ENCODE peak calls at places on chromosomes 2 and 18, in four cellular contexts. W is WTC11, B is SK-N-SH, K is H1. V is an unnamed sample.

GRCh38 chr2:162732946-162733698 is 105.4 kb downstream of the KCNH7 start:
- DNase-seq in W (no peak), K (no peak), B (no peak), V (no peak)

GRCh38 chr2:220660277-220661155 is 911.6 kb downstream of the EPHA4 start:
- DNase-seq in K (no peak), B (no peak), W (no peak), V (no peak)

GRCh38 chr2:67476808-67477790 is 80.0 kb downstream of the ETAA1 start:
- DNase-seq in B (peak), W (no peak), K (no peak), V (peak)

GRCh38 chr2:171394164-171394725 is 39.5 kb downstream of the METTL8 start:
- DNase-seq in W (no peak), B (no peak), K (no peak), V (no peak)

GRCh38 chr2:217412721-217413120 is 552.9 kb upstream of the TNP1 start:
- DNase-seq in K (no peak), W (no peak), B (no peak), V (no peak)

GRCh38 chr18:58373486-58373885 is 255.4 kb downstream of the ALPK2 start:
- DNase-seq in B (no peak), K (no peak), W (no peak), V (no peak)

GRCh38 chr18:6627621-6628020 is 101.9 kb upstream of the ARHGAP28 start:
- DNase-seq in B (no peak), W (no peak), K (no peak), V (no peak)

GRCh38 chr2:151973901-151974199 is 125.0 kb downstream of the CACNB4 start:
- DNase-seq in W (peak), K (peak), B (peak), V (no peak)

GRCh38 chr2:19857806-19858205 is 44.0 kb downstream of the TTC32 start:
- DNase-seq in B (no peak), K (no peak), W (no peak), V (peak)

GRCh38 chr2:226227341-226227740 is 572.3 kb downstream of the IRS1 start:
- DNase-seq in W (no peak), B (no peak), K (no peak), V (no peak)

GRCh38 chr18:2515908-2516625 is 55.2 kb downstream of the METTL4 start:
- DNase-seq in W (no peak), B (no peak), K (no peak), V (no peak)

GRCh38 chr18:76459687-76460350 is 35.2 kb downstream of the ZNF516 start:
- DNase-seq in B (no peak), K (no peak), W (no peak), V (no peak)

GRCh38 chr18:36157441-36157840 is 27.7 kb downstream of the ELP2 start:
- DNase-seq in B (no peak), W (no peak), K (no peak), V (no peak)

GRCh38 chr2:188766086-188766856 is 207.9 kb upstream of the COL3A1 start:
- DNase-seq in K (no peak), W (no peak), B (no peak), V (no peak)

GRCh38 chr2:79355569-79355968 is 157.3 kb upstream of the CTNNA2 start:
- DNase-seq in K (no peak), B (no peak), W (no peak), V (no peak)

GRCh38 chr18:62894681-62895390 is 179.5 kb downstream of the PHLPP1 start:
- DNase-seq in K (no peak), B (no peak), W (no peak), V (no peak)

GRCh38 chr18:22434973-22435608 is 17.4 kb upstream of the CTAGE1 start:
- DNase-seq in K (no peak), B (no peak), W (no peak), V (no peak)

GRCh38 chr2:189221811-189222210 is 42.2 kb upstream of the COL5A2 start:
- DNase-seq in W (no peak), B (no peak), K (no peak), V (no peak)

GRCh38 chr2:127347000-127347399 is 40.8 kb downstream of the MAP3K2 start:
- DNase-seq in W (no peak), K (no peak), B (no peak), V (no peak)

GRCh38 chr2:208319403-208319802 is 53.3 kb downstream of the PIKFYVE start:
- DNase-seq in K (no peak), B (no peak), W (no peak), V (no peak)

GRCh38 chr2:42638080-42638784 is 69.8 kb downstream of the MTA3 start:
- DNase-seq in W (no peak), B (no peak), K (no peak), V (no peak)

GRCh38 chr2:42636956-42637355 is 68.5 kb downstream of the MTA3 start:
- DNase-seq in K (no peak), W (no peak), B (no peak), V (no peak)

GRCh38 chr2:42640261-42640660 is 71.8 kb downstream of the MTA3 start:
- DNase-seq in K (no peak), B (peak), W (no peak), V (no peak)

GRCh38 chr2:42639340-42640077 is 71.1 kb downstream of the MTA3 start:
- DNase-seq in B (no peak), W (no peak), K (no peak), V (no peak)
- TF ChIP-seq TEAD4 in B (no peak), W (no peak), K (no peak), V (no peak)

GRCh38 chr2:174863183-174863582 is 98.9 kb upstream of the CHRNA1 start:
- DNase-seq in B (no peak), W (no peak), K (no peak), V (no peak)
- TF ChIP-seq TEAD4 in B (no peak), W (no peak), K (no peak), V (no peak)

GRCh38 chr2:237147317-237147716 is 61.6 kb downstream of the COPS8 start:
- DNase-seq in B (no peak), K (no peak), W (no peak), V (no peak)

GRCh38 chr2:237150186-237150585 is 64.5 kb downstream of the COPS8 start:
- DNase-seq in B (no peak), W (no peak), K (no peak), V (no peak)

GRCh38 chr2:237148624-237149023 is 62.9 kb downstream of the COPS8 start:
- DNase-seq in B (no peak), W (no peak), K (no peak), V (no peak)

GRCh38 chr2:237150831-237151230 is 65.1 kb downstream of the COPS8 start:
- DNase-seq in K (no peak), W (no peak), B (no peak), V (no peak)

DNA sequence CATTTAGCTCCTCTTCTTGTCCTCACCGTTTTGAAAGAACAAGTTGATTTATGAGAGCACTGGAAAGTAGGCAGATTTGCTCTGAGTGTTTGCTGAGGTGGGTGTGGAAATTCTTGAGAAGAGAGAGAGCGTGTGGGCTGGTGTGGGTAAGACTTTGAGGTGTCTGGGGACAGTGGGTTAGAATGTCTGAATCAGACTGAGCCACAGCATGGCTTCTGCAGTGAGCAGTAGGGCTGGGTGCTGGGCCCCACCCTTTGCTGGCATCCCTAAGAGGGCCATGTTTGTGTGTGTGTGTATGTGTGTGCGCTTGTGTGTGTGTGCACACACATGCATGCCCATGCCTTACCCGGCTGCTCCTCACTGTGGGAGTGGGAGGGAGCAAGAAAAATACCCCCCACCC is 63.7 kb downstream of the COPS8 start:
- DNase-seq in W (no peak), B (no peak), K (no peak), V (no peak)
- TF ChIP-seq TEAD4 in W (no peak), B (no peak), K (no peak), V (no peak)

GRCh38 chr18:12408247-12408869 is 629 bp downstream of the PRELID3A start:
- DNase-seq in K (no peak), B (peak), W (no peak), V (no peak)
- TF ChIP-seq TEAD4 in K (no peak), B (no peak), W (no peak), V (no peak)